ENCODE peak calls at places on chromosomes 12 and 14, in six cellular contexts. U is right atrium auricular region, A is right cardiac atrium, Z is dorsolateral prefrontal cortex, E is spleen, O is fibroblast of lung. X is an unnamed sample.

GRCh38 chr14:102293784-102294183 is 11.2 kb downstream of the MOK start:
- DNase-seq in U (no peak), A (no peak), Z (no peak), E (peak), O (peak), X (no peak)

GRCh38 chr12:107091989-107092641 is 1.2 kb downstream of the CRY1 start:
- DNase-seq in U (no peak), A (no peak), Z (no peak), E (no peak), O (peak), X (no peak)

GRCh38 chr12:121240484-121241202 is 30.7 kb downstream of the P2RX4 start:
- DNase-seq in U (peak), A (peak), Z (peak), E (peak), O (peak), X (peak)

GRCh38 chr12:45577844-45578399 is 151.6 kb upstream of the ARID2 start:
- DNase-seq in U (no peak), A (no peak), Z (no peak), E (no peak), O (peak), X (no peak)

GRCh38 chr14:74917646-74918081 is 5.4 kb downstream of the RPS6KL1 start:
- DNase-seq in U (peak), A (peak), Z (no peak), E (no peak), O (peak), X (peak)

GRCh38 chr12:117100251-117100650 is 1.0 kb upstream of the TESC start:
- DNase-seq in U (no peak), A (no peak), Z (no peak), E (no peak), O (no peak), X (no peak)

GRCh38 chr12:32981139-32981538 is 84.6 kb upstream of the PKP2 start:
- DNase-seq in U (no peak), A (no peak), Z (no peak), E (no peak), O (no peak), X (no peak)

GRCh38 chr12:49777800-49778748 is 36.7 kb downstream of the TMBIM6 start:
- DNase-seq in U (no peak), A (peak), Z (peak), E (peak), O (peak), X (peak)

GRCh38 chr14:35687335-35687939 is 121.7 kb downstream of the RALGAPA1 start:
- DNase-seq in U (no peak), A (no peak), Z (no peak), E (no peak), O (peak), X (no peak)

GRCh38 chr14:100871234-100872186 is 32.0 kb downstream of the RTL1 start:
- DNase-seq in U (no peak), A (peak), Z (no peak), E (peak), O (peak), X (no peak)

GRCh38 chr14:101359221-101360044 is 201.9 kb upstream of the DIO3 start:
- DNase-seq in U (peak), A (peak), Z (no peak), E (peak), O (peak), X (peak)

GRCh38 chr12:54891717-54892478 is 37.6 kb downstream of the MUCL1 start:
- DNase-seq in U (no peak), A (no peak), Z (no peak), E (no peak), O (no peak), X (no peak)

GRCh38 chr14:90495357-90496276 is 98.8 kb downstream of the CALM1 start:
- DNase-seq in U (no peak), A (peak), Z (no peak), E (peak), O (peak), X (peak)

GRCh38 chr14:96592591-96593388 is 90.6 kb downstream of the PAPOLA start:
- DNase-seq in U (no peak), A (peak), Z (peak), E (peak), O (peak), X (peak)

GRCh38 chr14:67580336-67581230 is 19.5 kb downstream of the PIGH start:
- DNase-seq in U (no peak), A (no peak), Z (no peak), E (peak), O (no peak), X (no peak)

GRCh38 chr12:13044002-13044858 is at the start of gene FAM234B:
- DNase-seq in U (peak), A (peak), Z (peak), E (peak), O (peak), X (peak)

GRCh38 chr14:76126066-76126465 is 25.7 kb upstream of the GPATCH2L start:
- DNase-seq in U (no peak), A (no peak), Z (no peak), E (no peak), O (no peak), X (no peak)

GRCh38 chr12:93247313-93248057 is 130.2 kb upstream of the NUDT4 start:
- DNase-seq in U (no peak), A (peak), Z (no peak), E (no peak), O (peak), X (no peak)

GRCh38 chr12:48960834-48961233 is 3.5 kb upstream of the ARF3 start:
- DNase-seq in U (no peak), A (no peak), Z (no peak), E (no peak), O (no peak), X (no peak)

GRCh38 chr14:106586098-106586704 is 1059.8 kb downstream of the TMEM121 start:
- DNase-seq in U (no peak), A (peak), Z (no peak), E (peak), O (no peak), X (no peak)

GRCh38 chr12:26298785-26299621 is 103.6 kb downstream of the SSPN start:
- DNase-seq in U (no peak), A (no peak), Z (no peak), E (no peak), O (peak), X (no peak)

GRCh38 chr12:31536672-31537071 is 54.3 kb downstream of the DENND5B start:
- DNase-seq in U (no peak), A (no peak), Z (no peak), E (no peak), O (no peak), X (no peak)

GRCh38 chr12:6533653-6534157 is 612 bp upstream of the GAPDH start:
- DNase-seq in U (peak), A (peak), Z (peak), E (peak), O (peak), X (peak)

GRCh38 chr12:104964167-104964566 is 6.1 kb upstream of the SLC41A2 start:
- DNase-seq in U (no peak), A (no peak), Z (no peak), E (no peak), O (peak), X (no peak)

GRCh38 chr12:102426599-102427541 is 53.5 kb downstream of the IGF1 start:
- DNase-seq in U (no peak), A (no peak), Z (no peak), E (no peak), O (peak), X (no peak)

GRCh38 chr12:106841471-106842302 is 67.2 kb downstream of the RIC8B start:
- DNase-seq in U (no peak), A (no peak), Z (peak), E (no peak), O (peak), X (peak)

GRCh38 chr12:94712852-94713545 is 62.6 kb upstream of the TMCC3 start:
- DNase-seq in U (no peak), A (no peak), Z (no peak), E (no peak), O (no peak), X (no peak)

GRCh38 chr12:21962236-21962635 is 21.0 kb upstream of the ABCC9 start:
- DNase-seq in U (no peak), A (no peak), Z (no peak), E (no peak), O (peak), X (no peak)

GRCh38 chr14:103259801-103260628 is 74.0 kb upstream of the EIF5 start:
- DNase-seq in U (no peak), A (peak), Z (no peak), E (no peak), O (peak), X (no peak)

GRCh38 chr12:89971880-89972279 is 263.2 kb upstream of the ATP2B1 start:
- DNase-seq in U (no peak), A (no peak), Z (no peak), E (no peak), O (peak), X (no peak)

GRCh38 chr14:24117179-24117578 is 2.4 kb upstream of the NRL start:
- DNase-seq in U (no peak), A (peak), Z (no peak), E (peak), O (no peak), X (peak)

GRCh38 chr12:130485291-130486145 is 147.8 kb downstream of the PIWIL1 start:
- DNase-seq in U (no peak), A (no peak), Z (no peak), E (no peak), O (no peak), X (no peak)

GRCh38 chr12:52037248-52037861 is 13.9 kb upstream of the NR4A1 start:
- DNase-seq in U (no peak), A (peak), Z (no peak), E (peak), O (peak), X (peak)
- H3K27ac ChIP-seq in U (peak), A (peak), Z (peak), E (peak), O (peak), X (peak)

GRCh38 chr12:109698820-109699219 is 14.8 kb upstream of the FAM222A start:
- DNase-seq in U (no peak), A (no peak), Z (no peak), E (no peak), O (no peak), X (no peak)

GRCh38 chr12:109695961-109696461 is 17.6 kb upstream of the FAM222A start:
- DNase-seq in U (no peak), A (peak), Z (peak), E (peak), O (no peak), X (no peak)

GRCh38 chr12:109697877-109698468 is 15.7 kb upstream of the FAM222A start:
- DNase-seq in U (no peak), A (no peak), Z (no peak), E (no peak), O (no peak), X (no peak)

GRCh38 chr12:109696485-109697269 is 16.9 kb upstream of the FAM222A start:
- DNase-seq in U (no peak), A (no peak), Z (no peak), E (peak), O (peak), X (no peak)

GRCh38 chr12:109697270-109697553 is 16.4 kb upstream of the FAM222A start:
- DNase-seq in U (no peak), A (no peak), Z (no peak), E (no peak), O (no peak), X (no peak)
- H3K27ac ChIP-seq in U (no peak), A (no peak), Z (no peak), E (no peak), O (no peak), X (no peak)

GRCh38 chr14:22610931-22611330 is 12.8 kb downstream of the ABHD4 start:
- DNase-seq in U (no peak), A (no peak), Z (no peak), E (no peak), O (no peak), X (no peak)

GRCh38 chr14:22614240-22614799 is 16.2 kb downstream of the ABHD4 start:
- DNase-seq in U (no peak), A (no peak), Z (no peak), E (no peak), O (peak), X (peak)

GRCh38 chr14:22607291-22607690 is 9.2 kb downstream of the ABHD4 start:
- DNase-seq in U (no peak), A (no peak), Z (no peak), E (no peak), O (peak), X (no peak)

GRCh38 chr14:22613736-22614239 is 15.7 kb downstream of the ABHD4 start:
- DNase-seq in U (no peak), A (no peak), Z (no peak), E (no peak), O (peak), X (no peak)

DNA sequence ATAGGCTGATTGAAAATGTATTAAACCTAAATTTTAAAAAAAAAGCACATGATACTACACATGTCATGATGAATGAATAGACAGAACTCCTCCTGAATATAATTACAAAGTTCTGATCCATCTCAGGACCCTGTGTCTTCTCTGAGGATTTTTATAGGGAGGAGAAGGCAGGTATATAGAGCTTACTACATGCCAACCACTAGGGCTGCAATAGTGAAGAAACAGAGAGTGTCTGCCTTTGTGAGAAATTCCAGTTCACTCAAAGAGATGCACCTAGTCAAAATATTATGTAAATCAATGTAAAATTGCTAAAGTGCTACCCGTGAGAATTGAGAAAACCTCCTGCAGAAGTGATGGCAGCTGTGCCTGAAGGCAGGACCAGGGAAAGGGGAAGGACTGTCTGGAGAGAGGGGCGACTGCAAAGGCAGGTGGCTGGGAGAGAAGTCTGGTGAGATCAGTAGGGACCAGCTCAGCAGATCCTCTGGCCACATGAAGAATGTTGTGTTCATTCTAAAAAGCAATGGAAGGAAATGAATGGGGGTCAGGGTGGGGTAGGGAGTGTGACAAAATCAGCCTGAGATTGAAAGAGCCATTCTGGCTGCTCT is 15.1 kb downstream of the ABHD4 start:
- DNase-seq in U (no peak), A (no peak), Z (no peak), E (no peak), O (peak), X (no peak)
- H3K27ac ChIP-seq in U (no peak), A (no peak), Z (no peak), E (no peak), O (peak), X (no peak)

GRCh38 chr14:99094901-99095300 is 177.1 kb downstream of the BCL11B start:
- DNase-seq in U (no peak), A (no peak), Z (no peak), E (peak), O (no peak), X (no peak)
- H3K27ac ChIP-seq in U (no peak), A (no peak), Z (no peak), E (no peak), O (no peak), X (no peak)

DNA sequence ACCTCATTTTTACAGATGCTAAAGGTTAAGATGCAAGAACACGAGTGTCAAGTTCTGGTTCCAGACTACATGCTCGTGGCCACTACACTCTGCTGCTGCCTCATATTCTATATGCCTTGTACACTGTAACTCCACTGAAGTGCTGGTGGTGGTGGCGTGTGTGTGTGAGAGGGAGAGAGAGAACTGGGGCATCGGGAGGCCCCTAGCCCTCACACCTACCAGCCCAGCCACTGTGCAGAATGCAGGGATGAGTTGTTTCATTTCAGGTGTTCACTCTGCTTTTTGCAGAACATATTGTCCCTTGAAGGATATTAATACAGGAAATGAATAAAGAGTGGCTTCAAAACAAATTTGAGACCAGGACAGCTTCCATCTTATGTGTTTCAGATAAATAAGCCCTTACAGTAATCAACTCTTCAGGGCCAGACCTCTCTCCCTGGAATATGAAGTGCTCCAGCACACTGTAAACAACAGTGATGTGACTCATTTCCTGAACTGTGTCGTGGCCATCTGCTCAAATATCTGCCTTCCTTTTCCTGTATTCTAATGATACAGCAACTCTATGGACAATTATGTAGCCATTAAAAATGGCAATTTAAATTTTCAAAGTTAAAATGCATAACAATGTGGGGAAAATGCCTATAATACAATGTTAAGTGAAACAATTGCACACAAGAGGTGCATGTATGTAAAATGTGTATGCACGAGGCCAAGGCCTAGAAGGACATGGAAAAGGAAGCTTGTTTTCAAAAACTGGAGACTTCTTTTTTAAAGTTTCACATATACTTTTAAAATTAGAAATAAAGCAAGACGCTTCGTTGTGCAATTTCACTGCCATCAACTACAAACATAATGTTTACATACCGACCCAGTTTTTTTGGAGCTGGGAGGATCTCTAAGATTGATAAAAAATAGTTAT is 215.4 kb downstream of the PELI2 start:
- DNase-seq in U (no peak), A (no peak), Z (no peak), E (no peak), O (peak), X (no peak)
- H3K27ac ChIP-seq in U (no peak), A (peak), Z (no peak), E (peak), O (peak), X (no peak)

X was measured in ovary.